ENCODE peak calls at places on chromosomes 2 and 18, in four cellular contexts. T is A549, Z is H1, V is body of pancreas. I is an unnamed sample.

GRCh38 chr2:210054696-210055095 is 52.3 kb downstream of the RPE start:
- DNase-seq in T (no peak), Z (no peak), V (no peak), I (no peak)

GRCh38 chr2:43100883-43101662 is 125.3 kb downstream of the ZFP36L2 start:
- DNase-seq in T (no peak), Z (peak), V (peak), I (no peak)

GRCh38 chr18:27861539-27861938 is 315.4 kb downstream of the CDH2 start:
- DNase-seq in T (no peak), Z (no peak), V (no peak), I (no peak)

GRCh38 chr18:73381361-73382031 is 513.7 kb upstream of the NETO1 start:
- DNase-seq in T (no peak), Z (no peak), V (no peak), I (no peak)

GRCh38 chr2:241064008-241064801 is 37.9 kb downstream of the MTERF4 start:
- DNase-seq in T (peak), Z (peak), V (peak), I (no peak)

GRCh38 chr2:71452565-71452964 is 796 bp upstream of the DYSF start:
- DNase-seq in T (peak), Z (no peak), V (no peak), I (peak)

GRCh38 chr2:197822333-197822732 is 17.9 kb downstream of the PLCL1 start:
- DNase-seq in T (no peak), Z (no peak), V (no peak), I (no peak)

GRCh38 chr2:150171065-150171548 is 316.4 kb downstream of the RND3 start:
- DNase-seq in T (no peak), Z (no peak), V (no peak), I (no peak)

GRCh38 chr2:32697156-32697555 is 69.3 kb downstream of the TTC27 start:
- DNase-seq in T (no peak), Z (no peak), V (no peak), I (no peak)

DNA sequence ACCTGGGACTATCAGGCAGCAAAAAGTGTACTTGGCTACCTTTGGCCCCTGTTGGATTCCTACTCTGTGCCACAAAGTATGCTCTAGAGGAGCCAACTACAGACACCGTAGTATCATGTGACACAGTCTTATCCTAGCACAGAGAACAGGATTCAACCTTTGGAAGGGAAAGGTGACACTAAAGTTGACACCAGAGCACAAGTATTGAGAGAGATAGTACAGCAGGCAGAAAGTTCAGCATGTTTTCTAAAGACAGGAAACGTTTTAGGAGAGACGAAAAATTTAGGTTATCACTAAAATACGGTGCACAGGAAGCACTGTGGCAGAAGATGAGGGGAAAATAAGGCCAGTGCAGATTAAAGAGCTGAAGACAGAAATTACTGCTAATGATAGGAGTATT is 18.6 kb downstream of the SMAD2 start:
- DNase-seq in T (no peak), Z (no peak), V (no peak), I (no peak)
- H3K27ac ChIP-seq in T (no peak), Z (no peak), V (no peak), I (peak)

DNA sequence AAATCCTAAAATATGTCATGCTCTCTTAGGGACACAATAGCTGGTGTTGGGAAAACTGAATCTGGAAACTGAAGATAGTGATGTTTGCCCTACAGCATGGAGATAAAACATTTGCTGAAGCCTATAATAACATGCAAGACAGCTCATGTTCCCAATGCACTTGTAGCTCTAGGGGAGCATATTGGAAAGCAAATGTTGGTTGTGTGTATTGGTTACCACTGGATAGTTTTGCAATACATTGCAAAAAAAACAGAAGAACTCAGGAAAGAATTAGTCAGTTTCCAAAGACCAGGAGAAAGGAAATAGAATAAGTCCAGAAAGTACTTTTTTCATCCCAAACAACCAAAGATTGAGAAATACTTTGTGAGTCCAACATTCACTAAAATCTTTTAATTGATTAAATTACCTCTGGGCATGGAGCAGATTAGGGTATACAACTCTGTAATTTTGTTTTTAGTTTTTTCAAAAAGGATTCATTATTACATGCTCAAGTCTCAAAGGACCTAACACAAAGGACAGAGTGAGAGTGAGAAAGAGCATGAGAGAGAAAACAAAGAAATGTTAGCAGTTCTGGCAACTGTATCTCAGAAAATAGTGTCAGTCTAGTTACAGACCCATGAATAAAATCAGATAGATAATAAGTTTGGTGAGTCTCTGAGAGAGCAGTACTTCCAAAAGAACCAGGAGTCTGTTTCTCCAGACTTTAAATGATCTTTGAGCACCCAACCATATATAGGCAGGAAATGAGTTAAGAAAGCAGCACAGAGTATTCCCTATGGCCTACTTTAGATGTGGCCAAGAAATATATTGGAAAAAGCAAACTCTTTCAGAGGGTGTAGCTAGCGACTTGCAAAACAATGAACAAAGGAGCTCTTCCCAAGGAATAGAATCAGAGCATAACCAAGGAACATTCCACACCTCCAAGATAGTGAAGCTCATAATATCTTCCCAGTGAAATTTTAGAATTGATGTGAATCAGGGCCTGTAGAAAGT is 36.6 kb upstream of the COL3A1 start:
- DNase-seq in T (no peak), Z (no peak), V (no peak), I (no peak)
- H3K27ac ChIP-seq in T (no peak), Z (no peak), V (peak), I (no peak)

GRCh38 chr2:62303818-62304217 is 107.9 kb downstream of the B3GNT2 start:
- DNase-seq in T (no peak), Z (no peak), V (no peak), I (no peak)

GRCh38 chr2:62307469-62308389 is 111.8 kb downstream of the B3GNT2 start:
- DNase-seq in T (no peak), Z (no peak), V (no peak), I (no peak)

GRCh38 chr2:62304429-62305417 is 108.8 kb downstream of the B3GNT2 start:
- DNase-seq in T (no peak), Z (no peak), V (peak), I (no peak)

GRCh38 chr2:62306751-62307468 is 111.0 kb downstream of the B3GNT2 start:
- DNase-seq in T (no peak), Z (no peak), V (peak), I (peak)

GRCh38 chr2:62305421-62306176 is 109.7 kb downstream of the B3GNT2 start:
- DNase-seq in T (no peak), Z (no peak), V (no peak), I (no peak)
- H3K27ac ChIP-seq in T (no peak), Z (no peak), V (no peak), I (no peak)

DNA sequence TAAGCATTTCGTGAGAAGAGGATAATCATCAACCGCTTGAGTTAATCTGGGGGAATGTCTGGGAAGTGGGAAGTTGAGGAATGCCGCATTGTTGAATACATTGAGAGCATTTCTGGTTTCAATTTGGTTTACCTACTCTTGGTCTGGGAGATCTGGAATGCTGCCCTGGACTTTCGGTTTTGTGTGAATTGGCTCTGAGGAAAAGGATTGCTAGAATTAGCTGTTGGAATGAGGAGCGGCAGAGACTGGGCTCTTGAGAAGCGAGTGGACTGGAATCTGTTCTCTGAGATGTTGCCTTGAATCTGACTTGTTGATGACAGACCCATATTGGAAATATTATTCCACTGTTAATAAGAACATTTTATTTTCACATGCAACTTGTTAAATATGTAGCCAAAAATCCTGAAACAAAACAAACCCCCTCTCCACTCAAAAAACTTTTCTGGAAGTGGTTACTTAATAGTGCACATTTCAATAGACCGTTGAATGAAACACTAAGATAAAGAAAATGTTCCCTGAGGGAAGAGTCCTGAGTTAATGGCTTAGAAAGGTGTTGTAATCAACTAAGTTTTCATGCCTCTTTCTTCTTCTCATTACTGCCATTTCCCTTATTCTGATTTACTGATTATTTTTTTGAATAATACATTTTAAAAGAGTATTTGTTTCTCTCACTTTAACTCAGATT is 50.8 kb downstream of the PTPRM start:
- DNase-seq in T (no peak), Z (no peak), V (peak), I (no peak)
- H3K27ac ChIP-seq in T (no peak), Z (no peak), V (peak), I (no peak)

DNA sequence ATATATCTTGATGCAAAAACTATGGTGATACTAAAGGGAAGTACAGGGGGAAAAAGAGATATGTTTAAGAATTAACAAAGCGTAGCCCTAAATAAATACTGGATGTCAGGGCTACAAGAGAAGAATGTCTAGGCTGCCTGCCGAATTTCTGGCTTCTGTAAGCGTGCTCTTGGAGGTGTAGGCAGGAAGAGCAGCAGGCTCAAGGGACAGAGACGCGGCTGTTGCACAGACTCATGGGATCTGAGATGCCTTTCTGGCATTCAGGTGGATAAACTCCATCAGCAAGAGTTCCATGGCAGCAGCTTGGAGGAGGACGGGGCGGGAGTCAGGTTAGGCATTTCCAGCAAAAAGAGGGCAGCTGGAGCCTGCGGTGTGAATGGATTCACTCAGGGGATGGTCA is 123.2 kb upstream of the TWIST2 start:
- DNase-seq in T (no peak), Z (no peak), V (no peak), I (no peak)
- H3K27ac ChIP-seq in T (no peak), Z (no peak), V (no peak), I (no peak)

GRCh38 chr2:68885074-68885810 is 14.0 kb upstream of the BMP10 start:
- DNase-seq in T (no peak), Z (no peak), V (no peak), I (no peak)

GRCh38 chr2:68885811-68886075 is 14.5 kb upstream of the BMP10 start:
- DNase-seq in T (no peak), Z (no peak), V (no peak), I (no peak)

GRCh38 chr2:68889021-68889420 is 17.8 kb upstream of the BMP10 start:
- DNase-seq in T (no peak), Z (no peak), V (no peak), I (no peak)

GRCh38 chr2:68888038-68888704 is 17.0 kb upstream of the BMP10 start:
- DNase-seq in T (no peak), Z (no peak), V (no peak), I (no peak)

DNA sequence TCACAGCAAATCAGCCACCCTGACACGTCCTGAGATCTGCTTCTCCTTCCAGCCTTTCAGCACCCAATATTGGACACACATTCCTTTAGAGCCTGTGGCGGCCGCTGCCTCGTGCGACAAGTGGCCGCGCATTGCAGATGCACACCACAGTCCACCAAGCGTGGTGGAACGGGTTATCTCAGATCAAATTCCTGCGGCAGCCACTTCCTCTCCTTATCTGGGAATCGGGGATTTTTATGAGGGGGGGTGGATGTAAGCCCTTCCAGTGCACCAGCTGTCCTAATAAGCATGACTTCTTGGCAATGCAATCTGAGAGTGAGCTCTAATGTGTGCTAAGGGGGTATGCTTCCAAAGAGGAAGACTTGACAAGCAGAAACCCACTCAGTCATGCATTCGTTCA is 18.3 kb upstream of the BMP10 start:
- DNase-seq in T (no peak), Z (no peak), V (no peak), I (no peak)
- H3K27ac ChIP-seq in T (no peak), Z (no peak), V (no peak), I (no peak)

GRCh38 chr2:46715541-46715940 is 200.1 kb downstream of the MCFD2 start:
- DNase-seq in T (no peak), Z (no peak), V (no peak), I (no peak)

GRCh38 chr2:46718797-46719196 is 196.8 kb downstream of the MCFD2 start:
- DNase-seq in T (no peak), Z (no peak), V (no peak), I (no peak)

GRCh38 chr2:46717733-46718121 is 197.9 kb downstream of the MCFD2 start:
- DNase-seq in T (no peak), Z (no peak), V (no peak), I (no peak)

GRCh38 chr2:46719499-46719898 is 196.1 kb downstream of the MCFD2 start:
- DNase-seq in T (peak), Z (no peak), V (no peak), I (no peak)

DNA sequence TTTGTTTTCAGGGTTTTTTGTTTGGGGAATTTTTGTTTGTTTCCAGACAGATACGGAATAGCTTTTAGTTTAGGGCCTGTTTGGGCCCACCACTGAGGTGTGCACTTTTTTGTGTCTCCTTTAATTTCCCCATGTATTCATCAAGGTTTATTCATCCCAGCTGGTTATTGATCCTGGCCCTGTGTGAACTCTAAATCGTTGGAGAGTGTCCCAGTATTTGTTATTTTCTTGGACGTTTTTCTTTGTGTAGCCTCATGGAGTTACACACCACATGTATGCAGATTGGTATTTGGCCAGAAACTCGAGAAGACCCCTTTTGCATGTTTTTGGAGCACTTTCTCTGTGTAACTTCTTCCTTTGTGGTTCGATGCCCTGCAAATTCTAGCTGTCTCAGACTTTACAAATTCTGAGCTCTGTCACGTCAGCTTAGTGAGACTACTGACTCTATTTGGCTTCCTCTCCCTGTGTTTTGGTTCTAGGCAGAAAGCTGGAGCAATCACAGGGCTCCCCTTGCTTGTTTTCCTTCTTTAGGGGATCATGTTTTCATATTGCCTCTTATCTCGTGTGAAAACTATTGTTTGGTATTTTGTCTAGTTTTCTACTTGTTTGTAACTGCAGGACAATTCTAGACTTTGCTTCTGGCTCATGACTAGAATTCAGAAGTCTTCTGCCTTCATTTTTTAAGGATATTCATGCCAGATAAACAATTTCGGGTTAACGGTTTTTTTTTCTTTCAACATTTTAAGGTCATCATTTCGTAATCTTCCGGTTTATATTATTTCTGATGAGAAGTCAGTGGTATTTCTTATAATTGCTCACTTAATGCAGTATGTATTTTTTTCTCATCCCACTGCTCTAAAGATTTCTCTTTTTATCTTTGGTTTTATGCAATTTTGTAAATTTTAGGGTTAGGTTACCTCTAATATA is 198.5 kb downstream of the MCFD2 start:
- DNase-seq in T (no peak), Z (no peak), V (no peak), I (no peak)
- H3K27ac ChIP-seq in T (no peak), Z (no peak), V (peak), I (no peak)

DNA sequence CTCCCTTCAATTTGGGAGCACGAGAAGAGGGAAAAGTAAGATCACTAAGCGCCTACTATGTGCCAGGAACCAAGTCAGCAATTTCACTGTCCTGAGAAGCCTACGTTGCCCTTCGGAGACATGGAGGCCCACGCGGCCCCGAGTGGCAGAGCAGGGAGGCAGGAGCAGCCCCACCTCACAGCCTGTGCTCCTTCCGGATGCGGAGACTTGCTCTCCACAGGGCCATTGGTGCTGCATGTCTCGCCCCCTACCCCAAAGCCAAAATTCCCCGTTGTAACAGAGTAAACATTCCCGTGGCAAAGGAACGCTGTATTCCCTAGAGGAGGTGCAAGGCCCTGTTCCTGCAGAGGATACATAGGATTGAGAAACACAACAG is 4.5 kb downstream of the SLC14A2 start:
- DNase-seq in T (no peak), Z (peak), V (no peak), I (no peak)
- H3K27ac ChIP-seq in T (no peak), Z (no peak), V (no peak), I (no peak)